ENCODE peak calls at places on chromosome 10, in five cellular contexts. P, F, D, V and M are unnamed samples.

GRCh38 chr10:3423411-3423810 is 250.8 kb upstream of the PITRM1 start:
- DNase-seq in P (no peak), F (no peak), D (no peak), V (no peak), M (no peak)

GRCh38 chr10:635088-635861 is 54.2 kb downstream of the DIP2C start:
- DNase-seq in D (no peak), F (no peak), P (no peak), V (no peak), M (no peak)

GRCh38 chr10:46546591-46547330 is 9.7 kb downstream of the GPRIN2 start:
- DNase-seq in D (no peak), P (no peak), V (no peak), F (no peak), M (no peak)

GRCh38 chr10:43194861-43195260 is 56.6 kb downstream of the CSGALNACT2 start:
- DNase-seq in D (no peak), F (no peak), P (no peak), V (no peak), M (no peak)

GRCh38 chr10:35643151-35643975 is 1.3 kb upstream of the FZD8 start:
- DNase-seq in F (no peak), P (peak), V (no peak), D (peak), M (peak)

GRCh38 chr10:82660205-82660604 is 785.2 kb downstream of the NRG3 start:
- DNase-seq in V (no peak), F (no peak), P (no peak), D (no peak), M (no peak)

GRCh38 chr10:63286340-63286739 is 153.2 kb downstream of the NRBF2 start:
- DNase-seq in P (peak), V (peak), F (no peak), D (no peak), M (no peak)

GRCh38 chr10:129901389-129902045 is 62.6 kb downstream of the EBF3 start:
- DNase-seq in D (no peak), F (no peak), P (no peak), V (no peak), M (no peak)

GRCh38 chr10:107686095-107686494 is 521.6 kb upstream of the SORCS1 start:
- DNase-seq in D (no peak), V (no peak), F (no peak), P (no peak), M (no peak)

GRCh38 chr10:105062881-105063280 is 421.8 kb downstream of the SORCS3 start:
- DNase-seq in V (no peak), F (no peak), D (no peak), P (no peak), M (no peak)

GRCh38 chr10:51100221-51100620 is 25.9 kb downstream of the PRKG1 start:
- DNase-seq in F (no peak), P (peak), D (no peak), V (no peak), M (no peak)

GRCh38 chr10:69629519-69629896 is 539 bp upstream of the FAM241B start:
- DNase-seq in P (no peak), F (no peak), D (no peak), V (no peak), M (no peak)

GRCh38 chr10:17229967-17230682 is 2.1 kb downstream of the VIM start:
- DNase-seq in F (peak), D (peak), V (no peak), P (peak), M (peak)

GRCh38 chr10:48258083-48258482 is 16.4 kb downstream of the FRMPD2 start:
- DNase-seq in V (no peak), D (no peak), P (no peak), F (no peak), M (no peak)

GRCh38 chr10:77355844-77356243 is 281.8 kb downstream of the KCNMA1 start:
- DNase-seq in D (no peak), P (peak), V (no peak), F (no peak), M (peak)

GRCh38 chr10:128125944-128126764 is at the start of gene MKI67:
- DNase-seq in F (no peak), V (peak), D (peak), P (peak), M (peak)

GRCh38 chr10:75717126-75717916 is 285.9 kb downstream of the LRMDA start:
- DNase-seq in V (peak), F (no peak), P (no peak), D (no peak), M (peak)

GRCh38 chr10:17993361-17993760 is 41.6 kb downstream of the SLC39A12 start:
- DNase-seq in V (no peak), P (peak), F (no peak), D (no peak), M (no peak)

GRCh38 chr10:43427166-43427825 is 9.6 kb upstream of the ZNF487 start:
- DNase-seq in P (no peak), D (no peak), V (no peak), F (no peak), M (no peak)

GRCh38 chr10:49688920-49689319 is 9.5 kb downstream of the C10orf53 start:
- DNase-seq in D (no peak), P (no peak), F (no peak), V (no peak), M (no peak)

GRCh38 chr10:90665905-90666662 is 191.8 kb downstream of the HTR7 start:
- DNase-seq in D (no peak), V (no peak), F (no peak), P (no peak), M (no peak)

GRCh38 chr10:34814228-34815173 is 595 bp downstream of the PARD3 start:
- DNase-seq in P (peak), D (peak), V (peak), F (no peak), M (peak)

GRCh38 chr10:12130237-12130872 is 878 bp downstream of the SEC61A2 start:
- DNase-seq in D (peak), P (peak), V (peak), F (no peak), M (peak)

GRCh38 chr10:71525721-71526120 is 129.0 kb downstream of the CDH23 start:
- DNase-seq in V (no peak), F (no peak), P (no peak), D (no peak), M (no peak)

GRCh38 chr10:97483526-97483925 is 14.7 kb downstream of the MMS19 start:
- DNase-seq in F (no peak), V (no peak), P (peak), D (no peak), M (no peak)

GRCh38 chr10:111996103-111996502 is 187.5 kb downstream of the GPAM start:
- DNase-seq in F (no peak), P (no peak), V (no peak), D (no peak), M (no peak)

GRCh38 chr10:124717911-124718734 is 26.1 kb downstream of the FAM53B start:
- DNase-seq in V (no peak), F (no peak), D (peak), P (no peak), M (no peak)

GRCh38 chr10:29257106-29257783 is 31.6 kb upstream of the LYZL1 start:
- DNase-seq in V (no peak), D (no peak), F (no peak), P (peak), M (no peak)

GRCh38 chr10:44857363-44858016 is 53.6 kb upstream of the TMEM72 start:
- DNase-seq in F (peak), D (peak), V (peak), P (peak), M (peak)

GRCh38 chr10:120828940-120829339 is 22.2 kb upstream of the WDR11 start:
- DNase-seq in F (no peak), V (no peak), D (no peak), P (no peak), M (no peak)

GRCh38 chr10:34520510-34520909 is 294.6 kb downstream of the PARD3 start:
- DNase-seq in V (no peak), F (no peak), D (no peak), P (no peak), M (no peak)

GRCh38 chr10:124612611-124613498 is 131.3 kb downstream of the FAM53B start:
- DNase-seq in V (peak), P (peak), D (peak), F (no peak), M (no peak)

GRCh38 chr10:103671561-103671960 is 178.1 kb downstream of the NEURL1 start:
- DNase-seq in F (no peak), D (no peak), P (no peak), V (no peak), M (no peak)

GRCh38 chr10:71082930-71083329 is 129.4 kb upstream of the UNC5B start:
- DNase-seq in P (no peak), D (no peak), V (no peak), F (no peak), M (no peak)

GRCh38 chr10:102502029-102502336 is 529 bp downstream of the ACTR1A start:
- DNase-seq in F (peak), V (peak), P (peak), D (peak), M (peak)

GRCh38 chr10:48343106-48343505 is 36.6 kb downstream of the MAPK8 start:
- DNase-seq in P (no peak), V (no peak), D (no peak), F (no peak), M (no peak)

GRCh38 chr10:71203716-71204115 is 8.7 kb upstream of the UNC5B start:
- DNase-seq in D (no peak), F (no peak), V (no peak), P (no peak), M (no peak)

GRCh38 chr10:60606343-60607080 is 171.8 kb upstream of the CDK1 start:
- DNase-seq in V (no peak), P (peak), F (no peak), D (no peak), M (no peak)

GRCh38 chr10:123380491-123381085 is 226.4 kb downstream of the BUB3 start:
- DNase-seq in P (no peak), F (no peak), D (peak), V (peak), M (peak)

GRCh38 chr10:98555011-98555619 is 108.4 kb upstream of the HPS1 start:
- DNase-seq in P (no peak), D (no peak), V (no peak), F (no peak), M (no peak)
- TF ChIP-seq MAFK in P (no peak), D (no peak), V (no peak), F (no peak), M (no peak)

GRCh38 chr10:114877301-114877644 is 55.7 kb downstream of the FHIP2A start:
- DNase-seq in F (no peak), D (no peak), V (no peak), P (no peak), M (no peak)
- TF ChIP-seq MAFK in F (no peak), D (no peak), V (no peak), P (no peak), M (no peak)

DNA sequence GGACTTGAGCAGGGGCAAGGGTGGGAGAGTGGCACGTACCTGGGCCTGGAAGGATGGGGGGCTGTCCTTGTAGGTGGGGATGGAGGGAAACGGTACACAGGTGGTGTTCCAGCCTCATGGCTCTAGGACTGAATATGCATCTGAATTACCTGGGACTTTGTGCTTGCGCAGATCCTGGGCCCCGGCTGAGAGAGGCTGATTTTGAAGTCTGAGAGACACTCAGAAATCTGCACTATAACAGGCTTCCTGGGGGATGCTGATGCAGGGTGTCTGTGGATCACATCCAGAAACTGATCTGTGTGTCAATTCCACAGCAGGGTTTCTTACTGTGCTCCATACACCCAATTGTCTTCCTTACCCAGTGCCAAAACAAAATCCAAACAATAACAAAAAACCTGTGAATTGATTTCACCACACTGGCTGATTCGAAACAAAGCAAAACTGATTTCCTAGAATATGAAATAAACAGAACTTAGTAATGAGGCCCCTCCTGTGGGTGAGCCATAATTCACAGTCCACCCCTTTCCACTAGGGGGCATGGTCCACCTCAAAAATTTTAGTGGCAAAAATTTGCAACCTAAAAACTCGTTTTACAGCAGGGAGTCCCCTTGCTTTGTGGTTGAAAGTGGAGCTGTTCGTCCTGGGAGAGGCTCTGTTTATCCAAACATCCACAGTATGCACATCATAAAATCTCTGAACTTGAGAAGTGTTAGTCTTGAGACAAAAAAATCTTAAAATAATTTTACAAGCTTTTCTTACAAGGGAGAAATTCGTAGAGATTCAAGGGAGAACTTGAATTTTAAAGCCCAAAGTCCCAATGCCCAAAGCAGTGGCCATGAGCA is 32.0 kb upstream of the PLEKHA1 start:
- DNase-seq in F (peak), V (peak), D (peak), P (peak), M (peak)
- TF ChIP-seq MAFK in F (no peak), V (no peak), D (no peak), P (no peak), M (no peak)

GRCh38 chr10:78852856-78853255 is 215.9 kb upstream of the ZMIZ1 start:
- DNase-seq in F (no peak), P (peak), V (no peak), D (peak), M (peak)
- TF ChIP-seq MAFK in F (no peak), P (no peak), V (no peak), D (no peak), M (no peak)

GRCh38 chr10:114822771-114823463 is 1.3 kb downstream of the FHIP2A start:
- DNase-seq in F (no peak), V (peak), P (peak), D (no peak), M (no peak)

GRCh38 chr10:114821293-114821914 is at the start of gene FHIP2A:
- DNase-seq in V (peak), P (peak), D (peak), F (peak), M (peak)

GRCh38 chr10:114824396-114824795 is 2.8 kb downstream of the FHIP2A start:
- DNase-seq in D (no peak), F (no peak), P (peak), V (no peak), M (no peak)

GRCh38 chr10:114819313-114819712 is 2.3 kb upstream of the FHIP2A start:
- DNase-seq in D (no peak), F (no peak), P (no peak), V (no peak), M (no peak)

DNA sequence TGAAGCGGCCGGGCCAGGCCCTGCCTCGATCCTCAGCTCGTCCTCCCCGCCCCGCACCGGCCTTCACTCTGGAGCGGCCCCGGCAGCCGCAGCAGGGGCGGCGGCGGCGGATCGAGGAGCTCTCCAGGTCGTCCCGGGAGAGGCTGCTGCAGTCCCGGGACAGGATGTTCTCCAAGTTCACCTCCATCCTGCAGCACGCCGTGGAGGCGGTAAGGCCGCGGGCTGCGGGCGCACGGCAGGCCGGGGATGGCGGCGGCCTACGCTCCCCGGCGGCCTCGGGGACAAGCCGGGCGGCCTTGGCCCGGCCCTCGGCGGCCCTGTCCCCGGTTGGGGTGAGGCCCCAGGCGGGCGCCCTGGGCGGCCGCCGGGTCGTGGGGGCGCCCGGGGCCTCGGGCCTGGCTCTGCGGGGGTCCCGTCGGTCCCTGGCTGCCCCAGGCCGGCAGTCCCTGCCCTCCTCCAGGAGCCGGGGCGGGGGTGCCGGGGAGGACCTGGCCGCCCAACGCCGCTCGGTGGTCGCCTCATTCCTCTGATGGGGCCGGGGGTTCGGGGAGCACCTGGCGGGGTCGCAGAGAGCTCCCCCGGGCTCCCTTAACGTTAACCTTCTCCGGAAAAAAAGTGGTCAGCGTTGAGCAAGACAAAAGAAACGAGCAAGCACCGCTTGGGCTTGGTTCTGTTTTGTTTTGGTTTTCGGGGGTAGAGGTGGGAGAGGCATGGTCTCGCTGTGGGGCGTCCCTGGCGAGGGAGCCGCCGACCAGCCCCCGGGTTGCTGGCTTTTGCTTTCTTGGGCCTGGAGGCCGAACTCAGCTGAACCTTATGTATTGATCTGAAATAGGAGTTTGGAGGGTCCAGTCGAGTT is 563 bp downstream of the FHIP2A start:
- DNase-seq in F (no peak), P (peak), V (peak), D (peak), M (peak)
- TF ChIP-seq MAFK in F (no peak), P (no peak), V (no peak), D (no peak), M (no peak)

GRCh38 chr10:73650537-73651331 is 5.1 kb downstream of the SYNPO2L start:
- DNase-seq in P (peak), F (no peak), D (no peak), V (no peak), M (no peak)
- TF ChIP-seq MAFK in P (no peak), F (no peak), D (no peak), V (no peak), M (no peak)

GRCh38 chr10:8396675-8397074 is 342.2 kb downstream of the GATA3 start:
- DNase-seq in P (peak), D (no peak), F (no peak), V (no peak), M (peak)
- TF ChIP-seq MAFK in P (no peak), D (no peak), F (no peak), V (no peak), M (no peak)

GRCh38 chr10:132058793-132059759 is 6.7 kb upstream of the JAKMIP3 start:
- DNase-seq in F (no peak), D (no peak), P (no peak), V (no peak), M (no peak)

GRCh38 chr10:132056663-132057062 is 9.1 kb upstream of the JAKMIP3 start:
- DNase-seq in V (no peak), P (no peak), F (no peak), D (no peak), M (no peak)

GRCh38 chr10:132059760-132060508 is 5.8 kb upstream of the JAKMIP3 start:
- DNase-seq in D (no peak), V (no peak), F (no peak), P (no peak), M (no peak)

GRCh38 chr10:132057191-132057681 is 8.5 kb upstream of the JAKMIP3 start:
- DNase-seq in P (no peak), D (no peak), V (no peak), F (no peak), M (no peak)

GRCh38 chr10:132058111-132058745 is 7.5 kb upstream of the JAKMIP3 start:
- DNase-seq in P (no peak), D (no peak), F (no peak), V (no peak), M (no peak)
- TF ChIP-seq MAFK in P (no peak), D (no peak), F (no peak), V (no peak), M (no peak)

GRCh38 chr10:22017283-22018020 is 13.9 kb upstream of the DNAJC1 start:
- DNase-seq in V (no peak), D (peak), P (no peak), F (no peak), M (no peak)

GRCh38 chr10:22010973-22011408 is 7.5 kb upstream of the DNAJC1 start:
- DNase-seq in V (no peak), P (peak), D (no peak), F (no peak), M (no peak)

DNA sequence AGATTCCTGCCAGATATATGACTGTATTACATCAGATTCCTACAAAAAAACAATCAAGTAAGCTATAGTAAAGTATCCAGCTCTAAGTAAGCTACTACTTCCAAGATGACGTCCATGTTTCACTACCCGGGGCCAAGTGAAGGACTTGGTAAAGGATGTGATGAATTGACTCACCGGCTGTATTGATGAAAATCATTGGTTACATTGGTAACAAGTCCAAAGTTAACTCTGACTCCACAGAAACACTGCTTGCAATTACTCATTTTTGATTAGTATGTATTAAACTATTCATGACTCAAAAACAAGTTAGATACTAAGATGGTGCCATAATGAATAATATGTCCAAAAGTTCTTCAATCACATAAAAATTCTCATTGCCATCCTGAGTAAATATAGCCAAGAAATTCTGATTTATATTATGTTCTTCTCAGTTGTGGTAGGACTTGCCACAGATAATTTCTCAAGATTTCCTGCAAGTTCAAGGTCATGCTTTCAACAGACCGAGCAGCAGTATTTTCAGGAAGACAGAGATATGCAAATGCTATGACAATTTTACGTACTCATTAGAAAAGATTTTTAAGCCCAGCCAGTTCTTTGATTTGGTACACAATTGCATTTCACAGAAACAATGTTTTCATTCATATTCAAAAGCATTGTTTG is 12.6 kb upstream of the DNAJC1 start:
- DNase-seq in V (no peak), F (no peak), D (no peak), P (no peak), M (no peak)
- TF ChIP-seq MAFK in V (no peak), F (no peak), D (no peak), P (no peak), M (no peak)

GRCh38 chr10:119306514-119306951 is 99.2 kb downstream of the GRK5 start:
- DNase-seq in D (peak), F (no peak), P (no peak), V (no peak), M (peak)
- TF ChIP-seq MAFK in D (no peak), F (no peak), P (no peak), V (no peak), M (no peak)